ENCODE peak calls at places on chromosomes 11 and 22, in five cellular contexts. Q is stimulated activated CD4-positive, alpha-beta T cell treated with anti-CD3 and anti-CD28 coated beads, Interleukin-12 subunit alpha, Interleukin-12 subunit beta, amount 100 ng/mL, for 48 hours; M is stimulated activated CD8-positive, alpha-beta memory T cell treated with anti-CD3 and anti-CD28 coated beads, Interleukin-7, amount 100 ng/mL, for 1 hour; V is HTR-8/SVneo; C is germinal center. Y is an unnamed sample.

GRCh38 chr22:26550498-26551033 is 38.3 kb upstream of the TFIP11 start:
- DNase-seq in C (no peak), V (peak), M (no peak), Q (no peak), Y (no peak)

GRCh38 chr11:82890941-82891340 is 9.3 kb downstream of the PRCP start:
- DNase-seq in C (no peak), M (no peak), V (no peak), Q (no peak), Y (no peak)

GRCh38 chr11:1639102-1639620 is 9.6 kb downstream of the KRTAP5-5 start:
- DNase-seq in C (no peak), V (no peak), Q (no peak), M (no peak), Y (no peak)

GRCh38 chr22:20235453-20235991 is 32.6 kb downstream of the RTN4R start:
- DNase-seq in Q (no peak), V (no peak), C (no peak), M (no peak), Y (no peak)

GRCh38 chr22:22926359-22927195 is 39.0 kb downstream of the IGLL5 start:
- DNase-seq in V (no peak), C (no peak), M (no peak), Q (no peak), Y (no peak)

GRCh38 chr11:72298931-72299330 is 55.0 kb upstream of the PHOX2A start:
- DNase-seq in C (no peak), V (no peak), M (no peak), Q (no peak), Y (no peak)

GRCh38 chr22:43293661-43294392 is 49.3 kb downstream of the SCUBE1 start:
- DNase-seq in M (no peak), C (no peak), Q (no peak), V (no peak), Y (no peak)

GRCh38 chr22:44407404-44408226 is 90.4 kb downstream of the RTL6 start:
- DNase-seq in M (no peak), C (no peak), V (no peak), Q (no peak), Y (no peak)

GRCh38 chr11:82117339-82117738 is 616.3 kb downstream of the FAM181B start:
- DNase-seq in V (no peak), C (no peak), M (no peak), Q (no peak), Y (no peak)

GRCh38 chr22:22168190-22168940 is 76.2 kb upstream of the VPREB1 start:
- DNase-seq in C (peak), M (no peak), Q (no peak), V (peak), Y (peak)

GRCh38 chr22:50473855-50474671 is 772 bp downstream of the SBF1 start:
- DNase-seq in V (no peak), Q (no peak), M (no peak), C (peak), Y (no peak)

GRCh38 chr11:61173456-61173855 is 12.2 kb upstream of the VPS37C start:
- DNase-seq in C (no peak), M (no peak), Q (no peak), V (peak), Y (no peak)

GRCh38 chr11:133350045-133350444 is 182.3 kb downstream of the OPCML start:
- DNase-seq in V (no peak), Q (no peak), C (no peak), M (no peak), Y (no peak)

GRCh38 chr11:121564948-121565684 is 112.3 kb upstream of the SORL1-AS1 start:
- DNase-seq in V (no peak), Q (no peak), M (no peak), C (no peak), Y (no peak)

GRCh38 chr22:24086310-24086709 is 75.2 kb downstream of the CABIN1 start:
- DNase-seq in C (no peak), M (no peak), Q (no peak), V (no peak), Y (no peak)

Y was measured in GM12864.